ENCODE peak calls at places on chromosomes 16 and 17, in nine cellular contexts. One of them, this sample, is unnamed.

GRCh38 chr17:37273419-37274051 is 102.2 kb upstream of the C17orf78 start:
- DNase-seq in kidney glomerular epithelial cell: no peak
- DNase-seq in NCI-H345: no peak
- DNase-seq in activated T-helper 1 cell treated with anti-CD3 and anti-CD28 coated beads, Interleukin-2, amount 50 U/mL, for 16 hours: no peak
- DNase-seq in Calu3: no peak
- DNase-seq in posterior cingulate gyrus: no peak
- DNase-seq in activated naive CD8-positive, alpha-beta T cell treated with anti-CD3 and anti-CD28 coated beads for 36 hours: no peak
- DNase-seq in stimulated activated naive B cell treated with anti-CD40 and anti-IgM and Interleukin-4, amounts not matched to agents 10 μg/mL and 1 μg/mL and 100 μg/mL, for 72 hours: no peak
- DNase-seq in T-helper 1 cell: no peak
- DNase-seq in this sample: no peak

GRCh38 chr17:13581925-13582324 is 19.8 kb downstream of the HS3ST3A1 start:
- DNase-seq in kidney glomerular epithelial cell: no peak
- DNase-seq in NCI-H345: no peak
- DNase-seq in activated T-helper 1 cell treated with anti-CD3 and anti-CD28 coated beads, Interleukin-2, amount 50 U/mL, for 16 hours: no peak
- DNase-seq in Calu3: no peak
- DNase-seq in posterior cingulate gyrus: no peak
- DNase-seq in activated naive CD8-positive, alpha-beta T cell treated with anti-CD3 and anti-CD28 coated beads for 36 hours: no peak
- DNase-seq in stimulated activated naive B cell treated with anti-CD40 and anti-IgM and Interleukin-4, amounts not matched to agents 10 μg/mL and 1 μg/mL and 100 μg/mL, for 72 hours: no peak
- DNase-seq in T-helper 1 cell: no peak
- DNase-seq in this sample: no peak

GRCh38 chr16:2166263-2167080 is 10.9 kb downstream of the TRAF7 start:
- DNase-seq in kidney glomerular epithelial cell: no peak
- DNase-seq in NCI-H345: no peak
- DNase-seq in activated T-helper 1 cell treated with anti-CD3 and anti-CD28 coated beads, Interleukin-2, amount 50 U/mL, for 16 hours: no peak
- DNase-seq in Calu3: no peak
- DNase-seq in posterior cingulate gyrus: no peak
- DNase-seq in activated naive CD8-positive, alpha-beta T cell treated with anti-CD3 and anti-CD28 coated beads for 36 hours: no peak
- DNase-seq in stimulated activated naive B cell treated with anti-CD40 and anti-IgM and Interleukin-4, amounts not matched to agents 10 μg/mL and 1 μg/mL and 100 μg/mL, for 72 hours: no peak
- DNase-seq in T-helper 1 cell: no peak
- DNase-seq in this sample: no peak

GRCh38 chr17:8155341-8156173 is 3.4 kb upstream of the PER1 start:
- DNase-seq in kidney glomerular epithelial cell: no peak
- DNase-seq in NCI-H345: no peak
- DNase-seq in activated T-helper 1 cell treated with anti-CD3 and anti-CD28 coated beads, Interleukin-2, amount 50 U/mL, for 16 hours: no peak
- DNase-seq in Calu3: no peak
- DNase-seq in posterior cingulate gyrus: no peak
- DNase-seq in activated naive CD8-positive, alpha-beta T cell treated with anti-CD3 and anti-CD28 coated beads for 36 hours: no peak
- DNase-seq in stimulated activated naive B cell treated with anti-CD40 and anti-IgM and Interleukin-4, amounts not matched to agents 10 μg/mL and 1 μg/mL and 100 μg/mL, for 72 hours: no peak
- DNase-seq in T-helper 1 cell: no peak
- DNase-seq in this sample: no peak

GRCh38 chr16:68267612-68268405 is 3.5 kb downstream of the SLC7A6 start:
- DNase-seq in kidney glomerular epithelial cell: no peak
- DNase-seq in NCI-H345: peak; percentile 39
- DNase-seq in activated T-helper 1 cell treated with anti-CD3 and anti-CD28 coated beads, Interleukin-2, amount 50 U/mL, for 16 hours: no peak
- DNase-seq in Calu3: no peak
- DNase-seq in posterior cingulate gyrus: no peak
- DNase-seq in activated naive CD8-positive, alpha-beta T cell treated with anti-CD3 and anti-CD28 coated beads for 36 hours: no peak
- DNase-seq in stimulated activated naive B cell treated with anti-CD40 and anti-IgM and Interleukin-4, amounts not matched to agents 10 μg/mL and 1 μg/mL and 100 μg/mL, for 72 hours: no peak
- DNase-seq in T-helper 1 cell: no peak
- DNase-seq in this sample: no peak

GRCh38 chr17:60249517-60249826 is 99.7 kb downstream of the CA4 start:
- DNase-seq in kidney glomerular epithelial cell: no peak
- DNase-seq in NCI-H345: no peak
- DNase-seq in activated T-helper 1 cell treated with anti-CD3 and anti-CD28 coated beads, Interleukin-2, amount 50 U/mL, for 16 hours: no peak
- DNase-seq in Calu3: no peak
- DNase-seq in posterior cingulate gyrus: no peak
- DNase-seq in activated naive CD8-positive, alpha-beta T cell treated with anti-CD3 and anti-CD28 coated beads for 36 hours: no peak
- DNase-seq in stimulated activated naive B cell treated with anti-CD40 and anti-IgM and Interleukin-4, amounts not matched to agents 10 μg/mL and 1 μg/mL and 100 μg/mL, for 72 hours: no peak
- DNase-seq in T-helper 1 cell: no peak
- DNase-seq in this sample: no peak

GRCh38 chr16:1470543-1471251 is 4.1 kb downstream of the CLCN7 start:
- DNase-seq in kidney glomerular epithelial cell: no peak
- DNase-seq in NCI-H345: no peak
- DNase-seq in activated T-helper 1 cell treated with anti-CD3 and anti-CD28 coated beads, Interleukin-2, amount 50 U/mL, for 16 hours: no peak
- DNase-seq in Calu3: no peak
- DNase-seq in posterior cingulate gyrus: no peak
- DNase-seq in activated naive CD8-positive, alpha-beta T cell treated with anti-CD3 and anti-CD28 coated beads for 36 hours: no peak
- DNase-seq in stimulated activated naive B cell treated with anti-CD40 and anti-IgM and Interleukin-4, amounts not matched to agents 10 μg/mL and 1 μg/mL and 100 μg/mL, for 72 hours: no peak
- DNase-seq in T-helper 1 cell: no peak
- DNase-seq in this sample: no peak

GRCh38 chr16:84318091-84318975 is 23.7 kb downstream of the WFDC1 start:
- DNase-seq in kidney glomerular epithelial cell: no peak
- DNase-seq in NCI-H345: no peak
- DNase-seq in activated T-helper 1 cell treated with anti-CD3 and anti-CD28 coated beads, Interleukin-2, amount 50 U/mL, for 16 hours: no peak
- DNase-seq in Calu3: no peak
- DNase-seq in posterior cingulate gyrus: no peak
- DNase-seq in activated naive CD8-positive, alpha-beta T cell treated with anti-CD3 and anti-CD28 coated beads for 36 hours: no peak
- DNase-seq in stimulated activated naive B cell treated with anti-CD40 and anti-IgM and Interleukin-4, amounts not matched to agents 10 μg/mL and 1 μg/mL and 100 μg/mL, for 72 hours: no peak
- DNase-seq in T-helper 1 cell: no peak
- DNase-seq in this sample: no peak

GRCh38 chr16:28846933-28847273 is 755 bp upstream of the TUFM start:
- DNase-seq in kidney glomerular epithelial cell: no peak
- DNase-seq in NCI-H345: no peak
- DNase-seq in activated T-helper 1 cell treated with anti-CD3 and anti-CD28 coated beads, Interleukin-2, amount 50 U/mL, for 16 hours: no peak
- DNase-seq in Calu3: no peak
- DNase-seq in posterior cingulate gyrus: no peak
- DNase-seq in activated naive CD8-positive, alpha-beta T cell treated with anti-CD3 and anti-CD28 coated beads for 36 hours: peak; percentile 23
- DNase-seq in stimulated activated naive B cell treated with anti-CD40 and anti-IgM and Interleukin-4, amounts not matched to agents 10 μg/mL and 1 μg/mL and 100 μg/mL, for 72 hours: peak; percentile 16
- DNase-seq in T-helper 1 cell: no peak
- DNase-seq in this sample: no peak

GRCh38 chr17:10051112-10051511 is 146.0 kb upstream of the RCVRN start:
- DNase-seq in kidney glomerular epithelial cell: no peak
- DNase-seq in NCI-H345: no peak
- DNase-seq in activated T-helper 1 cell treated with anti-CD3 and anti-CD28 coated beads, Interleukin-2, amount 50 U/mL, for 16 hours: no peak
- DNase-seq in Calu3: no peak
- DNase-seq in posterior cingulate gyrus: no peak
- DNase-seq in activated naive CD8-positive, alpha-beta T cell treated with anti-CD3 and anti-CD28 coated beads for 36 hours: no peak
- DNase-seq in stimulated activated naive B cell treated with anti-CD40 and anti-IgM and Interleukin-4, amounts not matched to agents 10 μg/mL and 1 μg/mL and 100 μg/mL, for 72 hours: peak; percentile 21
- DNase-seq in T-helper 1 cell: no peak
- DNase-seq in this sample: no peak

GRCh38 chr17:36495076-36495578 is 8.6 kb downstream of the ZNHIT3 start:
- DNase-seq in kidney glomerular epithelial cell: no peak
- DNase-seq in NCI-H345: no peak
- DNase-seq in activated T-helper 1 cell treated with anti-CD3 and anti-CD28 coated beads, Interleukin-2, amount 50 U/mL, for 16 hours: no peak
- DNase-seq in Calu3: no peak
- DNase-seq in posterior cingulate gyrus: no peak
- DNase-seq in activated naive CD8-positive, alpha-beta T cell treated with anti-CD3 and anti-CD28 coated beads for 36 hours: no peak
- DNase-seq in stimulated activated naive B cell treated with anti-CD40 and anti-IgM and Interleukin-4, amounts not matched to agents 10 μg/mL and 1 μg/mL and 100 μg/mL, for 72 hours: no peak
- DNase-seq in T-helper 1 cell: no peak
- DNase-seq in this sample: no peak

GRCh38 chr17:30208214-30208613 is 27.3 kb downstream of the SLC6A4 start:
- DNase-seq in kidney glomerular epithelial cell: no peak
- DNase-seq in NCI-H345: no peak
- DNase-seq in activated T-helper 1 cell treated with anti-CD3 and anti-CD28 coated beads, Interleukin-2, amount 50 U/mL, for 16 hours: no peak
- DNase-seq in Calu3: no peak
- DNase-seq in posterior cingulate gyrus: no peak
- DNase-seq in activated naive CD8-positive, alpha-beta T cell treated with anti-CD3 and anti-CD28 coated beads for 36 hours: no peak
- DNase-seq in stimulated activated naive B cell treated with anti-CD40 and anti-IgM and Interleukin-4, amounts not matched to agents 10 μg/mL and 1 μg/mL and 100 μg/mL, for 72 hours: no peak
- DNase-seq in T-helper 1 cell: no peak
- DNase-seq in this sample: no peak

GRCh38 chr17:29615492-29616299 is 7.0 kb downstream of the CORO6 start:
- DNase-seq in kidney glomerular epithelial cell: peak; percentile 41
- DNase-seq in NCI-H345: peak; percentile 88
- DNase-seq in activated T-helper 1 cell treated with anti-CD3 and anti-CD28 coated beads, Interleukin-2, amount 50 U/mL, for 16 hours: peak; percentile 67
- DNase-seq in Calu3: peak; percentile 88
- DNase-seq in posterior cingulate gyrus: peak; percentile 94
- DNase-seq in activated naive CD8-positive, alpha-beta T cell treated with anti-CD3 and anti-CD28 coated beads for 36 hours: peak; percentile 87
- DNase-seq in stimulated activated naive B cell treated with anti-CD40 and anti-IgM and Interleukin-4, amounts not matched to agents 10 μg/mL and 1 μg/mL and 100 μg/mL, for 72 hours: peak; percentile 68
- DNase-seq in T-helper 1 cell: peak; percentile 82
- DNase-seq in this sample: peak; percentile 82

GRCh38 chr16:50428116-50428515 is 59.3 kb upstream of the BRD7 start:
- DNase-seq in kidney glomerular epithelial cell: no peak
- DNase-seq in NCI-H345: no peak
- DNase-seq in activated T-helper 1 cell treated with anti-CD3 and anti-CD28 coated beads, Interleukin-2, amount 50 U/mL, for 16 hours: no peak
- DNase-seq in Calu3: no peak
- DNase-seq in posterior cingulate gyrus: no peak
- DNase-seq in activated naive CD8-positive, alpha-beta T cell treated with anti-CD3 and anti-CD28 coated beads for 36 hours: no peak
- DNase-seq in stimulated activated naive B cell treated with anti-CD40 and anti-IgM and Interleukin-4, amounts not matched to agents 10 μg/mL and 1 μg/mL and 100 μg/mL, for 72 hours: no peak
- DNase-seq in T-helper 1 cell: no peak
- DNase-seq in this sample: no peak

GRCh38 chr16:3938843-3939624 is 58.5 kb upstream of the CREBBP start:
- DNase-seq in kidney glomerular epithelial cell: peak; percentile 62
- DNase-seq in NCI-H345: peak; percentile 11
- DNase-seq in activated T-helper 1 cell treated with anti-CD3 and anti-CD28 coated beads, Interleukin-2, amount 50 U/mL, for 16 hours: peak; percentile 28
- DNase-seq in Calu3: peak; percentile 70
- DNase-seq in posterior cingulate gyrus: no peak
- DNase-seq in activated naive CD8-positive, alpha-beta T cell treated with anti-CD3 and anti-CD28 coated beads for 36 hours: peak; percentile 73
- DNase-seq in stimulated activated naive B cell treated with anti-CD40 and anti-IgM and Interleukin-4, amounts not matched to agents 10 μg/mL and 1 μg/mL and 100 μg/mL, for 72 hours: peak; percentile 40
- DNase-seq in T-helper 1 cell: peak; percentile 52
- DNase-seq in this sample: peak; percentile 52

GRCh38 chr17:38449364-38449763 is 21.1 kb downstream of the ARHGAP23 start:
- DNase-seq in kidney glomerular epithelial cell: peak; percentile 79
- DNase-seq in NCI-H345: no peak
- DNase-seq in activated T-helper 1 cell treated with anti-CD3 and anti-CD28 coated beads, Interleukin-2, amount 50 U/mL, for 16 hours: no peak
- DNase-seq in Calu3: peak; percentile 71
- DNase-seq in posterior cingulate gyrus: no peak
- DNase-seq in activated naive CD8-positive, alpha-beta T cell treated with anti-CD3 and anti-CD28 coated beads for 36 hours: no peak
- DNase-seq in stimulated activated naive B cell treated with anti-CD40 and anti-IgM and Interleukin-4, amounts not matched to agents 10 μg/mL and 1 μg/mL and 100 μg/mL, for 72 hours: no peak
- DNase-seq in T-helper 1 cell: no peak
- DNase-seq in this sample: no peak

GRCh38 chr17:38881600-38882191 is 11.8 kb downstream of the LASP1 start:
- DNase-seq in kidney glomerular epithelial cell: peak; percentile 43
- DNase-seq in NCI-H345: peak; percentile 18
- DNase-seq in activated T-helper 1 cell treated with anti-CD3 and anti-CD28 coated beads, Interleukin-2, amount 50 U/mL, for 16 hours: no peak
- DNase-seq in Calu3: peak; percentile 80
- DNase-seq in posterior cingulate gyrus: no peak
- DNase-seq in activated naive CD8-positive, alpha-beta T cell treated with anti-CD3 and anti-CD28 coated beads for 36 hours: peak; percentile 75
- DNase-seq in stimulated activated naive B cell treated with anti-CD40 and anti-IgM and Interleukin-4, amounts not matched to agents 10 μg/mL and 1 μg/mL and 100 μg/mL, for 72 hours: no peak
- DNase-seq in T-helper 1 cell: no peak
- DNase-seq in this sample: peak; percentile 40

GRCh38 chr17:72467841-72468653 is 347.2 kb downstream of the SOX9 start:
- DNase-seq in kidney glomerular epithelial cell: no peak
- DNase-seq in NCI-H345: no peak
- DNase-seq in activated T-helper 1 cell treated with anti-CD3 and anti-CD28 coated beads, Interleukin-2, amount 50 U/mL, for 16 hours: no peak
- DNase-seq in Calu3: no peak
- DNase-seq in posterior cingulate gyrus: peak; percentile 40
- DNase-seq in activated naive CD8-positive, alpha-beta T cell treated with anti-CD3 and anti-CD28 coated beads for 36 hours: no peak
- DNase-seq in stimulated activated naive B cell treated with anti-CD40 and anti-IgM and Interleukin-4, amounts not matched to agents 10 μg/mL and 1 μg/mL and 100 μg/mL, for 72 hours: no peak
- DNase-seq in T-helper 1 cell: no peak
- DNase-seq in this sample: no peak

GRCh38 chr16:54511181-54511731 is 224.7 kb upstream of the IRX3 start:
- DNase-seq in kidney glomerular epithelial cell: peak; percentile 30
- DNase-seq in NCI-H345: no peak
- DNase-seq in activated T-helper 1 cell treated with anti-CD3 and anti-CD28 coated beads, Interleukin-2, amount 50 U/mL, for 16 hours: no peak
- DNase-seq in Calu3: no peak
- DNase-seq in posterior cingulate gyrus: no peak
- DNase-seq in activated naive CD8-positive, alpha-beta T cell treated with anti-CD3 and anti-CD28 coated beads for 36 hours: no peak
- DNase-seq in stimulated activated naive B cell treated with anti-CD40 and anti-IgM and Interleukin-4, amounts not matched to agents 10 μg/mL and 1 μg/mL and 100 μg/mL, for 72 hours: no peak
- DNase-seq in T-helper 1 cell: no peak
- DNase-seq in this sample: no peak

GRCh38 chr16:3150346-3151218 is 15.8 kb downstream of the ZNF213 start:
- DNase-seq in kidney glomerular epithelial cell: peak; percentile 96
- DNase-seq in NCI-H345: peak; percentile 98
- DNase-seq in activated T-helper 1 cell treated with anti-CD3 and anti-CD28 coated beads, Interleukin-2, amount 50 U/mL, for 16 hours: peak; percentile 95
- DNase-seq in Calu3: peak; percentile 99
- DNase-seq in posterior cingulate gyrus: peak; percentile 92
- DNase-seq in activated naive CD8-positive, alpha-beta T cell treated with anti-CD3 and anti-CD28 coated beads for 36 hours: peak; percentile 98
- DNase-seq in stimulated activated naive B cell treated with anti-CD40 and anti-IgM and Interleukin-4, amounts not matched to agents 10 μg/mL and 1 μg/mL and 100 μg/mL, for 72 hours: peak; percentile 98
- DNase-seq in T-helper 1 cell: peak; percentile 93
- DNase-seq in this sample: peak; percentile 97

GRCh38 chr17:72677714-72678390 is 414.6 kb downstream of the SLC39A11 start:
- DNase-seq in kidney glomerular epithelial cell: peak; percentile 12
- DNase-seq in NCI-H345: no peak
- DNase-seq in activated T-helper 1 cell treated with anti-CD3 and anti-CD28 coated beads, Interleukin-2, amount 50 U/mL, for 16 hours: no peak
- DNase-seq in Calu3: no peak
- DNase-seq in posterior cingulate gyrus: no peak
- DNase-seq in activated naive CD8-positive, alpha-beta T cell treated with anti-CD3 and anti-CD28 coated beads for 36 hours: no peak
- DNase-seq in stimulated activated naive B cell treated with anti-CD40 and anti-IgM and Interleukin-4, amounts not matched to agents 10 μg/mL and 1 μg/mL and 100 μg/mL, for 72 hours: no peak
- DNase-seq in T-helper 1 cell: no peak
- DNase-seq in this sample: no peak

GRCh38 chr16:50696575-50697420 is 3.4 kb downstream of the NOD2 start:
- DNase-seq in kidney glomerular epithelial cell: peak; percentile 76
- DNase-seq in NCI-H345: no peak
- DNase-seq in activated T-helper 1 cell treated with anti-CD3 and anti-CD28 coated beads, Interleukin-2, amount 50 U/mL, for 16 hours: no peak
- DNase-seq in Calu3: peak; percentile 81
- DNase-seq in posterior cingulate gyrus: no peak
- DNase-seq in activated naive CD8-positive, alpha-beta T cell treated with anti-CD3 and anti-CD28 coated beads for 36 hours: no peak
- DNase-seq in stimulated activated naive B cell treated with anti-CD40 and anti-IgM and Interleukin-4, amounts not matched to agents 10 μg/mL and 1 μg/mL and 100 μg/mL, for 72 hours: no peak
- DNase-seq in T-helper 1 cell: peak; percentile 68
- DNase-seq in this sample: no peak

GRCh38 chr17:71828182-71828596 is 292.6 kb upstream of the SOX9 start:
- DNase-seq in kidney glomerular epithelial cell: no peak
- DNase-seq in NCI-H345: peak; percentile 85
- DNase-seq in activated T-helper 1 cell treated with anti-CD3 and anti-CD28 coated beads, Interleukin-2, amount 50 U/mL, for 16 hours: no peak
- DNase-seq in Calu3: no peak
- DNase-seq in posterior cingulate gyrus: peak; percentile 57
- DNase-seq in activated naive CD8-positive, alpha-beta T cell treated with anti-CD3 and anti-CD28 coated beads for 36 hours: no peak
- DNase-seq in stimulated activated naive B cell treated with anti-CD40 and anti-IgM and Interleukin-4, amounts not matched to agents 10 μg/mL and 1 μg/mL and 100 μg/mL, for 72 hours: no peak
- DNase-seq in T-helper 1 cell: no peak
- DNase-seq in this sample: no peak

GRCh38 chr16:69772560-69773254 is 10.6 kb downstream of the WWP2 start:
- DNase-seq in kidney glomerular epithelial cell: no peak
- DNase-seq in NCI-H345: no peak
- DNase-seq in activated T-helper 1 cell treated with anti-CD3 and anti-CD28 coated beads, Interleukin-2, amount 50 U/mL, for 16 hours: no peak
- DNase-seq in Calu3: no peak
- DNase-seq in posterior cingulate gyrus: no peak
- DNase-seq in activated naive CD8-positive, alpha-beta T cell treated with anti-CD3 and anti-CD28 coated beads for 36 hours: no peak
- DNase-seq in stimulated activated naive B cell treated with anti-CD40 and anti-IgM and Interleukin-4, amounts not matched to agents 10 μg/mL and 1 μg/mL and 100 μg/mL, for 72 hours: peak; percentile 52
- DNase-seq in T-helper 1 cell: no peak
- DNase-seq in this sample: no peak

GRCh38 chr16:84053237-84053636 is 10.6 kb upstream of the SLC38A8 start:
- DNase-seq in kidney glomerular epithelial cell: no peak
- DNase-seq in NCI-H345: no peak
- DNase-seq in activated T-helper 1 cell treated with anti-CD3 and anti-CD28 coated beads, Interleukin-2, amount 50 U/mL, for 16 hours: no peak
- DNase-seq in Calu3: no peak
- DNase-seq in posterior cingulate gyrus: no peak
- DNase-seq in activated naive CD8-positive, alpha-beta T cell treated with anti-CD3 and anti-CD28 coated beads for 36 hours: no peak
- DNase-seq in stimulated activated naive B cell treated with anti-CD40 and anti-IgM and Interleukin-4, amounts not matched to agents 10 μg/mL and 1 μg/mL and 100 μg/mL, for 72 hours: no peak
- DNase-seq in T-helper 1 cell: no peak
- DNase-seq in this sample: no peak

GRCh38 chr17:77836557-77837041 is 121.9 kb upstream of the TNRC6C start:
- DNase-seq in kidney glomerular epithelial cell: peak; percentile 71
- DNase-seq in NCI-H345: no peak
- DNase-seq in activated T-helper 1 cell treated with anti-CD3 and anti-CD28 coated beads, Interleukin-2, amount 50 U/mL, for 16 hours: no peak
- DNase-seq in Calu3: peak; percentile 48
- DNase-seq in posterior cingulate gyrus: no peak
- DNase-seq in activated naive CD8-positive, alpha-beta T cell treated with anti-CD3 and anti-CD28 coated beads for 36 hours: peak; percentile 31
- DNase-seq in stimulated activated naive B cell treated with anti-CD40 and anti-IgM and Interleukin-4, amounts not matched to agents 10 μg/mL and 1 μg/mL and 100 μg/mL, for 72 hours: no peak
- DNase-seq in T-helper 1 cell: no peak
- DNase-seq in this sample: no peak

GRCh38 chr16:9090101-9090959 is 1.1 kb upstream of the HAPSTR1 start:
- DNase-seq in kidney glomerular epithelial cell: no peak
- DNase-seq in NCI-H345: no peak
- DNase-seq in activated T-helper 1 cell treated with anti-CD3 and anti-CD28 coated beads, Interleukin-2, amount 50 U/mL, for 16 hours: peak; percentile 6
- DNase-seq in Calu3: peak; percentile 50
- DNase-seq in posterior cingulate gyrus: peak; percentile 39
- DNase-seq in activated naive CD8-positive, alpha-beta T cell treated with anti-CD3 and anti-CD28 coated beads for 36 hours: peak; percentile 66
- DNase-seq in stimulated activated naive B cell treated with anti-CD40 and anti-IgM and Interleukin-4, amounts not matched to agents 10 μg/mL and 1 μg/mL and 100 μg/mL, for 72 hours: peak; percentile 44
- DNase-seq in T-helper 1 cell: peak; percentile 23
- DNase-seq in this sample: peak; percentile 43

GRCh38 chr17:2723505-2723996 is 12.0 kb upstream of the CLUH start:
- DNase-seq in kidney glomerular epithelial cell: no peak
- DNase-seq in NCI-H345: no peak
- DNase-seq in activated T-helper 1 cell treated with anti-CD3 and anti-CD28 coated beads, Interleukin-2, amount 50 U/mL, for 16 hours: no peak
- DNase-seq in Calu3: no peak
- DNase-seq in posterior cingulate gyrus: no peak
- DNase-seq in activated naive CD8-positive, alpha-beta T cell treated with anti-CD3 and anti-CD28 coated beads for 36 hours: no peak
- DNase-seq in stimulated activated naive B cell treated with anti-CD40 and anti-IgM and Interleukin-4, amounts not matched to agents 10 μg/mL and 1 μg/mL and 100 μg/mL, for 72 hours: no peak
- DNase-seq in T-helper 1 cell: no peak
- DNase-seq in this sample: no peak

GRCh38 chr17:65085397-65085796 is 28.9 kb upstream of the GNA13 start:
- DNase-seq in kidney glomerular epithelial cell: no peak
- DNase-seq in NCI-H345: no peak
- DNase-seq in activated T-helper 1 cell treated with anti-CD3 and anti-CD28 coated beads, Interleukin-2, amount 50 U/mL, for 16 hours: no peak
- DNase-seq in Calu3: no peak
- DNase-seq in posterior cingulate gyrus: no peak
- DNase-seq in activated naive CD8-positive, alpha-beta T cell treated with anti-CD3 and anti-CD28 coated beads for 36 hours: no peak
- DNase-seq in stimulated activated naive B cell treated with anti-CD40 and anti-IgM and Interleukin-4, amounts not matched to agents 10 μg/mL and 1 μg/mL and 100 μg/mL, for 72 hours: no peak
- DNase-seq in T-helper 1 cell: no peak
- DNase-seq in this sample: no peak

GRCh38 chr17:78408476-78409020 is 30.1 kb downstream of the PGS1 start:
- DNase-seq in kidney glomerular epithelial cell: no peak
- DNase-seq in NCI-H345: no peak
- DNase-seq in activated T-helper 1 cell treated with anti-CD3 and anti-CD28 coated beads, Interleukin-2, amount 50 U/mL, for 16 hours: no peak
- DNase-seq in Calu3: peak; percentile 8
- DNase-seq in posterior cingulate gyrus: no peak
- DNase-seq in activated naive CD8-positive, alpha-beta T cell treated with anti-CD3 and anti-CD28 coated beads for 36 hours: no peak
- DNase-seq in stimulated activated naive B cell treated with anti-CD40 and anti-IgM and Interleukin-4, amounts not matched to agents 10 μg/mL and 1 μg/mL and 100 μg/mL, for 72 hours: no peak
- DNase-seq in T-helper 1 cell: no peak
- DNase-seq in this sample: no peak

GRCh38 chr16:47905771-47906170 is 250.0 kb downstream of the ABCC12 start:
- DNase-seq in kidney glomerular epithelial cell: no peak
- DNase-seq in NCI-H345: no peak
- DNase-seq in activated T-helper 1 cell treated with anti-CD3 and anti-CD28 coated beads, Interleukin-2, amount 50 U/mL, for 16 hours: no peak
- DNase-seq in Calu3: no peak
- DNase-seq in posterior cingulate gyrus: no peak
- DNase-seq in activated naive CD8-positive, alpha-beta T cell treated with anti-CD3 and anti-CD28 coated beads for 36 hours: no peak
- DNase-seq in stimulated activated naive B cell treated with anti-CD40 and anti-IgM and Interleukin-4, amounts not matched to agents 10 μg/mL and 1 μg/mL and 100 μg/mL, for 72 hours: no peak
- DNase-seq in T-helper 1 cell: no peak
- DNase-seq in this sample: no peak

This sample was measured in effector CD8-positive, alpha-beta T cell.